ENCODE peak calls at places on chromosome 10, in eight cellular contexts. P is hepatocyte, B is type B pancreatic cell, Z is HFFc6, A is dorsolateral prefrontal cortex, L is adrenal gland, M is AG04450, X is mesothelial cell of epicardium. F is an unnamed sample.

GRCh38 chr10:421170-421569 is 268.3 kb downstream of the DIP2C start:
- DNase-seq in P (no peak), B (no peak), Z (no peak), A (no peak), L (peak; percentile 21), M (no peak), X (no peak), F (no peak)

GRCh38 chr10:12412671-12413368 is 63.5 kb downstream of the CAMK1D start:
- DNase-seq in P (no peak), B (no peak), Z (no peak), A (no peak), L (no peak), M (no peak), X (no peak), F (no peak)

GRCh38 chr10:109914966-109915365 is 8.3 kb downstream of the XPNPEP1 start:
- DNase-seq in P (peak; percentile 83), B (no peak), Z (peak; percentile 89), A (no peak), L (no peak), M (peak; percentile 79), X (no peak), F (peak; percentile 31)

GRCh38 chr10:44235363-44235762 is 149.5 kb downstream of the CXCL12 start:
- DNase-seq in P (no peak), B (no peak), Z (no peak), A (no peak), L (no peak), M (no peak), X (no peak), F (no peak)

GRCh38 chr10:71243756-71244637 is 31.6 kb downstream of the UNC5B start:
- DNase-seq in P (no peak), B (no peak), Z (peak; percentile 73), A (no peak), L (no peak), M (no peak), X (no peak), F (no peak)

GRCh38 chr10:122163182-122164027 is 107.7 kb upstream of the BTBD16 start:
- DNase-seq in P (peak; percentile 75), B (peak; percentile 90), Z (no peak), A (peak; percentile 69), L (peak; percentile 35), M (no peak), X (peak; percentile 70), F (no peak)

GRCh38 chr10:101574354-101574753 is 13.7 kb downstream of the POLL start:
- DNase-seq in P (no peak), B (no peak), Z (no peak), A (no peak), L (no peak), M (no peak), X (no peak), F (no peak)

GRCh38 chr10:35257057-35257983 is 79.0 kb upstream of the CCNY start:
- DNase-seq in P (no peak), B (no peak), Z (no peak), A (no peak), L (no peak), M (no peak), X (no peak), F (no peak)

GRCh38 chr10:111107023-111107422 is 30.2 kb downstream of the ADRA2A start:
- DNase-seq in P (no peak), B (no peak), Z (no peak), A (peak; percentile 22), L (peak; percentile 31), M (no peak), X (no peak), F (no peak)

GRCh38 chr10:85003083-85003482 is 674.7 kb downstream of the CCSER2 start:
- DNase-seq in P (no peak), B (no peak), Z (no peak), A (no peak), L (no peak), M (no peak), X (no peak), F (no peak)

GRCh38 chr10:83983578-83984255 is 155.6 kb upstream of the GHITM start:
- DNase-seq in P (no peak), B (no peak), Z (no peak), A (no peak), L (peak; percentile 2), M (no peak), X (no peak), F (no peak)

GRCh38 chr10:20508921-20509320 is 388.2 kb downstream of the NEBL start:
- DNase-seq in P (no peak), B (no peak), Z (no peak), A (no peak), L (no peak), M (no peak), X (no peak), F (no peak)

GRCh38 chr10:96789571-96790108 is 42.5 kb upstream of the LCOR start:
- DNase-seq in P (no peak), B (no peak), Z (no peak), A (no peak), L (no peak), M (no peak), X (no peak), F (peak; percentile 65)

GRCh38 chr10:31940839-31941653 is 12.4 kb upstream of the ARHGAP12 start:
- DNase-seq in P (peak; percentile 83), B (no peak), Z (peak; percentile 98), A (no peak), L (peak; percentile 75), M (peak; percentile 58), X (no peak), F (no peak)

GRCh38 chr10:12679636-12680035 is 321.9 kb downstream of the CCDC3 start:
- DNase-seq in P (no peak), B (no peak), Z (no peak), A (no peak), L (no peak), M (no peak), X (no peak), F (no peak)

GRCh38 chr10:101559596-101560292 is 28.3 kb downstream of the POLL start:
- DNase-seq in P (no peak), B (peak; percentile 48), Z (no peak), A (no peak), L (no peak), M (no peak), X (no peak), F (no peak)

GRCh38 chr10:15123749-15124184 is 26.6 kb downstream of the RPP38 start:
- DNase-seq in P (no peak), B (no peak), Z (peak; percentile 89), A (no peak), L (no peak), M (peak; percentile 30), X (no peak), F (peak; percentile 39)

DNA sequence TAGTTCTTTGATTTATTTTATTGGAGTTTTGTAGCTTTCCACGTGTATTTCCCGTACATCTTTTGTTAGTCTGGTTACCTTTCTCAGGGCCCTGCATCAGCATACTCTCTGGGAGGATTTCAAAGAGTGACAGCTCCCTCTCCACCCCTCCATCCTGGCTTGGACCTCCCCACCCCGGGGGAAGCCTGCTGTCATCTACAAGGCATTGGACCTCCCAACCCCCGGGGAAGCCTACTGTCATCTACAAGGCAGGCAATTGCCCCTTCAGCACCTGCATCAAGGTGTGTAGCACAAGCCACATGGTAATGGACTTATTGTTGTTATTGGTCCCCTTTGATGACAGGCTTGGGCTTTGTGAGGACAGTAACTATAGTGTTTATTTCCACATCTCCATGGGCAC is 390.1 kb downstream of the TCERG1L start:
- DNase-seq in P (no peak), B (peak; percentile 47), Z (no peak), A (no peak), L (no peak), M (no peak), X (no peak), F (no peak)
- TF ChIP-seq CTCF in P (no peak), B (no peak), Z (no peak), A (no peak), L (no peak), M (no peak), X (no peak), F (no peak)

GRCh38 chr10:78450239-78450638 is 416.6 kb downstream of the RPS24 start:
- DNase-seq in P (no peak), B (no peak), Z (no peak), A (no peak), L (no peak), M (no peak), X (no peak), F (no peak)
- TF ChIP-seq CTCF in P (no peak), B (no peak), Z (no peak), A (no peak), L (no peak), M (no peak), X (no peak), F (no peak)

DNA sequence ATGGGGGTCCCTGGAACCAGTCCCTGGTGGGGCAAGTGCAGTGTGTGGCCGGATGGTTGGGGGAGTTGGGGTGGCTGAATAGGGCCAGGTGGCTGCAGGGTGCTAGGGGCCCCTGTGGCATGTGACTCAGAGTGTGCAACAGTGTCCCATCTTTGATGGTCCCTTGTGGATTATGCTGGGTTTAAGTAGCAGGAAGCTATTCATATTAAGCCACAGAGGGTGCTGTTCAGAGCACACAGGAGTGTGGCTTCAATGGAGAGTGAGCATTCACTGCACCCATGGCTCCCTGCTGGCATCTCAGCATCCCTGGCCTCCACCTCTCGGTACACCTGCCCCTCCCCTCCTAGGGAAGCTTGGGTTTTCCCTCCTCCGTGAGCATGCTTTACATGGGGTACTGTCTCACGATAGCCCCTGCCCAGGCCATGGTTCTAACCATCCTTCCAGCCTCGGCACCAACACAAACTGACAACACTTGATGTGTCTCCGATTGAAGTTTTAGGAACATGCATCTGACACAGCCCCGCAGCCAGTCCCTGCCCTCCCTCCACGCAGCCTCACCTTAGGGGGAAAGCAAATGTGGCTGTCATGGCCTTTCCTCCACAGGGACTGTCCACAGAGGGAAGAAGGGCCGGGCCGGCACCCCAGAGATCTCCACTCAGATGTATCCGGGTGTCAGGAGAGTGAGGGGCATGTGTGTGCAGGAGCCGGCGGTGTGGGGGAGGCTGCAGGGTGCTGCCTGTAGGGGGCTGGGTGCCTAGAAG is 30.4 kb upstream of the PPIF start:
- DNase-seq in P (no peak), B (no peak), Z (peak; percentile 33), A (no peak), L (no peak), M (no peak), X (no peak), F (peak; percentile 62)
- TF ChIP-seq CTCF in P (no peak), B (no peak), Z (peak; percentile 18), A (no peak), L (no peak), M (no peak), X (no peak), F (peak; percentile 2)

DNA sequence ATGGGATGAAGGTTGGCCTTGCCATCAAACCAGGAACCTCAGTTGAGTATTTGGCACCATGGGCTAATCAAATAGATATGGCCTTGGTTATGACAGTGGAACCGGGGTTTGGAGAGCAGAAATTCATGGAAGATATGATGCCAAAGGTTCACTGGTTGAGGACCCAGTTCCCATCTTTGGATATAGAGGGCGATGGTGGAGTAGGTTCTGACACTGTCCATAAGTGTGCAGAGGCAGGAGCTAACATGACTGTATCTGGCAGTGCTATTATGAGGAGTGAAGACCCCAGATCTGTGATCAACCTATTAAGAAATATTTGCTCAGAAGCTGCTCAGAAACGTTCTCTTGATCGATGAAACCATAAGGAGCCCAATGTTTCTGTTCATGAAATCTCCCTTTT is 641 bp downstream of the RPEL1 start:
- DNase-seq in P (no peak), B (no peak), Z (no peak), A (no peak), L (no peak), M (no peak), X (no peak), F (no peak)
- TF ChIP-seq CTCF in P (no peak), B (no peak), Z (no peak), A (no peak), L (no peak), M (peak; percentile 16), X (no peak), F (no peak)